ENCODE peak calls at places on chromosomes 13 and 19, in four cellular contexts. Z is pulmonary artery endothelial cell, X is hypothalamus, V is KBM-7. I is an unnamed sample.

GRCh38 chr19:56547535-56547934 is 8.8 kb downstream of the ZFP28 start:
- DNase-seq in Z (no peak), X (no peak), V (no peak), I (no peak)

GRCh38 chr13:30047154-30047874 is 196.9 kb upstream of the UBL3 start:
- DNase-seq in Z (no peak), X (no peak), V (peak; percentile 67), I (no peak)

GRCh38 chr19:15248648-15249559 is 16.7 kb upstream of the EPHX3 start:
- DNase-seq in Z (peak; percentile 60), X (no peak), V (no peak), I (no peak)

GRCh38 chr13:48403151-48403631 is 9.7 kb downstream of the LPAR6 start:
- DNase-seq in Z (no peak), X (no peak), V (peak; percentile 73), I (peak; percentile 46)

GRCh38 chr19:41398603-41399002 is 985 bp downstream of the BCKDHA start:
- DNase-seq in Z (no peak), X (no peak), V (no peak), I (no peak)

GRCh38 chr13:106599875-106600797 is 32.2 kb upstream of the ARGLU1 start:
- DNase-seq in Z (peak; percentile 39), X (no peak), V (peak; percentile 58), I (peak; percentile 75)

GRCh38 chr13:47519626-47520025 is 481.4 kb downstream of the SUCLA2 start:
- DNase-seq in Z (no peak), X (no peak), V (peak; percentile 11), I (no peak)

GRCh38 chr13:44703371-44703770 is 127.2 kb upstream of the TSC22D1 start:
- DNase-seq in Z (no peak), X (no peak), V (no peak), I (no peak)

GRCh38 chr19:35247526-35248309 is 1.1 kb upstream of the LSR start:
- DNase-seq in Z (no peak), X (no peak), V (no peak), I (no peak)

GRCh38 chr19:51524661-51525264 is 6.7 kb downstream of the SIGLEC6 start:
- DNase-seq in Z (no peak), X (no peak), V (no peak), I (no peak)

GRCh38 chr19:15448778-15449619 is 757 bp downstream of the WIZ start:
- DNase-seq in Z (no peak), X (no peak), V (no peak), I (no peak)

I was measured in Kasumi-1.